ENCODE peak calls at places on chromosomes 12 and 14, in six cellular contexts. One of them, this sample, is unnamed.
A peak's percentile ranks its signal among the peaks of the same experiment; 100 is the strongest.

GRCh38 chr12:3160081-3160480 is 82.9 kb downstream of the TSPAN9 start:
- DNase-seq in fibroblast of the conjunctiva: no peak
- DNase-seq in SK-MEL-5: no peak
- DNase-seq in COR-L47: no peak
- DNase-seq in NCI-H2081: no peak
- DNase-seq in skeletal muscle cell: no peak
- DNase-seq in this sample: no peak

GRCh38 chr12:77685112-77685511 is 145.6 kb upstream of the NAV3 start:
- DNase-seq in fibroblast of the conjunctiva: peak; percentile 85
- DNase-seq in SK-MEL-5: peak; percentile 96
- DNase-seq in COR-L47: peak; percentile 79
- DNase-seq in NCI-H2081: peak; percentile 77
- DNase-seq in skeletal muscle cell: peak; percentile 54
- DNase-seq in this sample: peak; percentile 64

GRCh38 chr12:81668475-81668874 is 90.7 kb downstream of the PPFIA2 start:
- DNase-seq in fibroblast of the conjunctiva: peak; percentile 43
- DNase-seq in SK-MEL-5: peak; percentile 94
- DNase-seq in COR-L47: no peak
- DNase-seq in NCI-H2081: no peak
- DNase-seq in skeletal muscle cell: peak; percentile 54
- DNase-seq in this sample: peak; percentile 8

GRCh38 chr14:80003138-80003537 is 208.2 kb downstream of the DIO2 start:
- DNase-seq in fibroblast of the conjunctiva: peak; percentile 43
- DNase-seq in SK-MEL-5: no peak
- DNase-seq in COR-L47: no peak
- DNase-seq in NCI-H2081: no peak
- DNase-seq in skeletal muscle cell: no peak
- DNase-seq in this sample: peak; percentile 2

GRCh38 chr14:29741909-29742401 is 185.7 kb downstream of the PRKD1 start:
- DNase-seq in fibroblast of the conjunctiva: no peak
- DNase-seq in SK-MEL-5: no peak
- DNase-seq in COR-L47: no peak
- DNase-seq in NCI-H2081: peak; percentile 49
- DNase-seq in skeletal muscle cell: no peak
- DNase-seq in this sample: no peak

GRCh38 chr12:92144045-92144630 is 1.5 kb downstream of the BTG1 start:
- DNase-seq in fibroblast of the conjunctiva: peak; percentile 98
- DNase-seq in SK-MEL-5: peak; percentile 97
- DNase-seq in COR-L47: peak; percentile 68
- DNase-seq in NCI-H2081: peak; percentile 43
- DNase-seq in skeletal muscle cell: peak; percentile 94
- DNase-seq in this sample: peak; percentile 94

GRCh38 chr12:106107566-106107965 is 31.2 kb downstream of the NUAK1 start:
- DNase-seq in fibroblast of the conjunctiva: no peak
- DNase-seq in SK-MEL-5: no peak
- DNase-seq in COR-L47: no peak
- DNase-seq in NCI-H2081: no peak
- DNase-seq in skeletal muscle cell: no peak
- DNase-seq in this sample: no peak

GRCh38 chr14:65531148-65531547 is 118.6 kb downstream of the FUT8 start:
- DNase-seq in fibroblast of the conjunctiva: no peak
- DNase-seq in SK-MEL-5: no peak
- DNase-seq in COR-L47: no peak
- DNase-seq in NCI-H2081: no peak
- DNase-seq in skeletal muscle cell: no peak
- DNase-seq in this sample: no peak

GRCh38 chr14:104240426-104241157 is 102.2 kb downstream of the KIF26A start:
- DNase-seq in fibroblast of the conjunctiva: no peak
- DNase-seq in SK-MEL-5: no peak
- DNase-seq in COR-L47: peak; percentile 98
- DNase-seq in NCI-H2081: peak; percentile 26
- DNase-seq in skeletal muscle cell: no peak
- DNase-seq in this sample: no peak

GRCh38 chr12:1234073-1234472 is 243.1 kb downstream of the ERC1 start:
- DNase-seq in fibroblast of the conjunctiva: no peak
- DNase-seq in SK-MEL-5: no peak
- DNase-seq in COR-L47: no peak
- DNase-seq in NCI-H2081: no peak
- DNase-seq in skeletal muscle cell: no peak
- DNase-seq in this sample: no peak

GRCh38 chr14:97602438-97603117 is 805.4 kb downstream of the VRK1 start:
- DNase-seq in fibroblast of the conjunctiva: no peak
- DNase-seq in SK-MEL-5: no peak
- DNase-seq in COR-L47: no peak
- DNase-seq in NCI-H2081: no peak
- DNase-seq in skeletal muscle cell: no peak
- DNase-seq in this sample: no peak

GRCh38 chr14:56487090-56487667 is 92.4 kb upstream of the TMEM260 start:
- DNase-seq in fibroblast of the conjunctiva: no peak
- DNase-seq in SK-MEL-5: peak; percentile 57
- DNase-seq in COR-L47: peak; percentile 39
- DNase-seq in NCI-H2081: peak; percentile 2
- DNase-seq in skeletal muscle cell: no peak
- DNase-seq in this sample: peak; percentile 2

GRCh38 chr12:53791735-53792326 is 40.1 kb upstream of the CISTR start:
- DNase-seq in fibroblast of the conjunctiva: no peak
- DNase-seq in SK-MEL-5: peak; percentile 62
- DNase-seq in COR-L47: peak; percentile 5
- DNase-seq in NCI-H2081: no peak
- DNase-seq in skeletal muscle cell: no peak
- DNase-seq in this sample: no peak

GRCh38 chr12:66397574-66397973 is 95.3 kb downstream of the HELB start:
- DNase-seq in fibroblast of the conjunctiva: no peak
- DNase-seq in SK-MEL-5: no peak
- DNase-seq in COR-L47: no peak
- DNase-seq in NCI-H2081: no peak
- DNase-seq in skeletal muscle cell: no peak
- DNase-seq in this sample: no peak

GRCh38 chr12:2845280-2845679 is 10.4 kb upstream of the NRIP2 start:
- DNase-seq in fibroblast of the conjunctiva: no peak
- DNase-seq in SK-MEL-5: no peak
- DNase-seq in COR-L47: no peak
- DNase-seq in NCI-H2081: no peak
- DNase-seq in skeletal muscle cell: peak; percentile 72
- DNase-seq in this sample: no peak

GRCh38 chr12:28563926-28564325 is 373.7 kb downstream of the CCDC91 start:
- DNase-seq in fibroblast of the conjunctiva: peak; percentile 73
- DNase-seq in SK-MEL-5: no peak
- DNase-seq in COR-L47: no peak
- DNase-seq in NCI-H2081: no peak
- DNase-seq in skeletal muscle cell: peak; percentile 48
- DNase-seq in this sample: peak; percentile 89

GRCh38 chr12:58190624-58191023 is 249.3 kb downstream of the ATP23 start:
- DNase-seq in fibroblast of the conjunctiva: no peak
- DNase-seq in SK-MEL-5: no peak
- DNase-seq in COR-L47: no peak
- DNase-seq in NCI-H2081: no peak
- DNase-seq in skeletal muscle cell: no peak
- DNase-seq in this sample: no peak

GRCh38 chr12:123389560-123390351 is 5.8 kb downstream of the KMT5A start:
- DNase-seq in fibroblast of the conjunctiva: no peak
- DNase-seq in SK-MEL-5: no peak
- DNase-seq in COR-L47: no peak
- DNase-seq in NCI-H2081: no peak
- DNase-seq in skeletal muscle cell: no peak
- DNase-seq in this sample: no peak

GRCh38 chr12:130633771-130634170 is 82.3 kb downstream of the RIMBP2 start:
- DNase-seq in fibroblast of the conjunctiva: no peak
- DNase-seq in SK-MEL-5: no peak
- DNase-seq in COR-L47: peak; percentile 96
- DNase-seq in NCI-H2081: peak; percentile 92
- DNase-seq in skeletal muscle cell: no peak
- DNase-seq in this sample: no peak

GRCh38 chr12:92075425-92075891 is 70.2 kb downstream of the BTG1 start:
- DNase-seq in fibroblast of the conjunctiva: no peak
- DNase-seq in SK-MEL-5: no peak
- DNase-seq in COR-L47: no peak
- DNase-seq in NCI-H2081: no peak
- DNase-seq in skeletal muscle cell: peak; percentile 47
- DNase-seq in this sample: no peak

GRCh38 chr12:5581616-5582367 is 149.9 kb downstream of the NTF3 start:
- DNase-seq in fibroblast of the conjunctiva: no peak
- DNase-seq in SK-MEL-5: no peak
- DNase-seq in COR-L47: no peak
- DNase-seq in NCI-H2081: no peak
- DNase-seq in skeletal muscle cell: no peak
- DNase-seq in this sample: no peak

GRCh38 chr14:46661728-46662127 is 10.1 kb upstream of the RPL10L start:
- DNase-seq in fibroblast of the conjunctiva: no peak
- DNase-seq in SK-MEL-5: peak; percentile 50
- DNase-seq in COR-L47: no peak
- DNase-seq in NCI-H2081: no peak
- DNase-seq in skeletal muscle cell: no peak
- DNase-seq in this sample: no peak

GRCh38 chr12:125245601-125246345 is 180.5 kb downstream of the AACS start:
- DNase-seq in fibroblast of the conjunctiva: no peak
- DNase-seq in SK-MEL-5: no peak
- DNase-seq in COR-L47: no peak
- DNase-seq in NCI-H2081: no peak
- DNase-seq in skeletal muscle cell: no peak
- DNase-seq in this sample: no peak

GRCh38 chr12:3694673-3695072 is 58.2 kb downstream of the CRACR2A start:
- DNase-seq in fibroblast of the conjunctiva: no peak
- DNase-seq in SK-MEL-5: no peak
- DNase-seq in COR-L47: no peak
- DNase-seq in NCI-H2081: no peak
- DNase-seq in skeletal muscle cell: no peak
- DNase-seq in this sample: no peak

GRCh38 chr14:51168220-51168613 is 71.8 kb upstream of the TMX1 start:
- DNase-seq in fibroblast of the conjunctiva: no peak
- DNase-seq in SK-MEL-5: no peak
- DNase-seq in COR-L47: no peak
- DNase-seq in NCI-H2081: no peak
- DNase-seq in skeletal muscle cell: no peak
- DNase-seq in this sample: no peak

GRCh38 chr14:93039649-93040315 is 75.9 kb downstream of the ITPK1 start:
- DNase-seq in fibroblast of the conjunctiva: no peak
- DNase-seq in SK-MEL-5: no peak
- DNase-seq in COR-L47: no peak
- DNase-seq in NCI-H2081: no peak
- DNase-seq in skeletal muscle cell: no peak
- DNase-seq in this sample: no peak

GRCh38 chr14:47365248-47365647 is 310.2 kb downstream of the MDGA2 start:
- DNase-seq in fibroblast of the conjunctiva: no peak
- DNase-seq in SK-MEL-5: peak; percentile 94
- DNase-seq in COR-L47: no peak
- DNase-seq in NCI-H2081: no peak
- DNase-seq in skeletal muscle cell: no peak
- DNase-seq in this sample: no peak